ENCODE peak calls at places on chromosomes 16 and 17, in eight cellular contexts. Y is uterus; F is heart left ventricle; B is ascending aorta; V is prostate gland; M is right cardiac atrium; Z is GM23248; P is effector memory CD4-positive, alpha-beta T cell. O is an unnamed sample.

GRCh38 chr16:53714080-53715050 is 10.4 kb downstream of the FTO start:
- DNase-seq in F (no peak), Y (peak), V (no peak), M (peak), P (no peak), B (no peak), Z (peak), O (no peak)

GRCh38 chr17:78357177-78357586 is 2.7 kb downstream of the SOCS3 start:
- DNase-seq in P (no peak), M (peak), F (peak), V (no peak), B (peak), Y (peak), Z (peak), O (peak)

GRCh38 chr16:51497541-51498211 is 346.6 kb upstream of the SALL1 start:
- DNase-seq in M (no peak), P (no peak), Y (no peak), F (no peak), B (no peak), Z (peak), V (no peak), O (no peak)

GRCh38 chr17:59406808-59407381 is 75.4 kb downstream of the YPEL2 start:
- DNase-seq in V (no peak), F (no peak), P (no peak), M (no peak), Z (no peak), Y (no peak), B (no peak), O (no peak)

GRCh38 chr16:68668266-68668665 is 23.2 kb downstream of the CDH3 start:
- DNase-seq in B (no peak), P (no peak), V (no peak), F (no peak), M (no peak), Y (no peak), Z (peak), O (no peak)

GRCh38 chr16:51523400-51523799 is 372.3 kb upstream of the SALL1 start:
- DNase-seq in F (no peak), Z (peak), P (no peak), M (no peak), Y (no peak), B (no peak), V (no peak), O (no peak)

GRCh38 chr16:85777583-85778310 is 21.6 kb downstream of the EMC8 start:
- DNase-seq in M (no peak), F (no peak), P (no peak), Z (peak), B (no peak), V (peak), Y (no peak), O (no peak)

GRCh38 chr16:68574479-68574878 is 35.4 kb downstream of the ZFP90 start:
- DNase-seq in Z (no peak), Y (no peak), B (no peak), F (no peak), P (no peak), V (no peak), M (no peak), O (no peak)

GRCh38 chr17:72122336-72122667 is 1.5 kb downstream of the SOX9 start:
- DNase-seq in Y (no peak), B (no peak), F (no peak), P (no peak), V (no peak), M (no peak), Z (no peak), O (no peak)

GRCh38 chr17:48626470-48627241 is 498 bp upstream of the HOXB9 start:
- DNase-seq in V (no peak), Y (no peak), Z (peak), F (no peak), M (no peak), P (no peak), B (no peak), O (no peak)

GRCh38 chr17:50914510-50914849 is 48.3 kb upstream of the TOB1 start:
- DNase-seq in M (no peak), F (no peak), V (no peak), Z (no peak), B (no peak), P (no peak), Y (no peak), O (no peak)

GRCh38 chr17:32692179-32692578 is 184.7 kb downstream of the MYO1D start:
- DNase-seq in F (no peak), Y (no peak), P (no peak), Z (no peak), M (no peak), V (no peak), B (no peak), O (no peak)

GRCh38 chr17:72788950-72789585 is 303.4 kb downstream of the SLC39A11 start:
- DNase-seq in M (no peak), B (no peak), Y (no peak), V (no peak), F (no peak), P (no peak), Z (peak), O (no peak)

GRCh38 chr17:32590974-32591373 is 104.2 kb downstream of the CDK5R1 start:
- DNase-seq in F (no peak), Y (no peak), V (no peak), B (no peak), P (no peak), Z (no peak), M (no peak), O (no peak)

GRCh38 chr17:82230627-82231311 is 1.9 kb downstream of the SLC16A3 start:
- DNase-seq in B (peak), P (peak), F (peak), Y (peak), V (no peak), Z (peak), M (peak), O (peak)

GRCh38 chr16:79076039-79076767 is 524.3 kb downstream of the MAF start:
- DNase-seq in Y (no peak), M (no peak), F (no peak), Z (no peak), B (no peak), V (no peak), P (no peak), O (no peak)

GRCh38 chr16:79213214-79213613 is 387.3 kb downstream of the MAF start:
- DNase-seq in V (no peak), Y (no peak), B (no peak), F (no peak), P (no peak), M (no peak), Z (peak), O (no peak)

GRCh38 chr17:43900183-43900857 is 7.0 kb downstream of the MPP2 start:
- DNase-seq in B (peak), M (peak), V (peak), Z (peak), Y (peak), P (peak), F (peak), O (peak)

GRCh38 chr16:53285236-53285635 is 149.0 kb upstream of the RBL2 start:
- DNase-seq in F (no peak), P (no peak), B (no peak), M (no peak), V (no peak), Y (no peak), Z (no peak), O (no peak)

GRCh38 chr17:17510456-17511292 is 14.5 kb upstream of the RASD1 start:
- DNase-seq in F (no peak), Z (no peak), P (no peak), M (no peak), V (no peak), Y (no peak), B (no peak), O (no peak)

GRCh38 chr17:40540448-40540847 is 24.8 kb downstream of the CCR7 start:
- DNase-seq in M (no peak), P (peak), F (no peak), V (no peak), Z (no peak), Y (peak), B (no peak), O (no peak)

GRCh38 chr16:87447323-87447722 is 45.5 kb downstream of the ZCCHC14 start:
- DNase-seq in F (no peak), V (no peak), P (no peak), B (no peak), M (no peak), Y (no peak), Z (no peak), O (no peak)

GRCh38 chr16:25834101-25834500 is 142.3 kb downstream of the HS3ST4 start:
- DNase-seq in Z (no peak), Y (no peak), P (no peak), F (no peak), B (no peak), V (no peak), M (no peak), O (no peak)

GRCh38 chr16:67431077-67431804 is at the start of gene HSD11B2:
- DNase-seq in B (no peak), V (peak), F (peak), P (no peak), Z (peak), M (peak), Y (peak), O (no peak)

GRCh38 chr16:86567701-86568571 is 1.3 kb downstream of the FOXC2 start:
- DNase-seq in Z (peak), B (peak), P (no peak), M (no peak), V (no peak), Y (no peak), F (no peak), O (no peak)

GRCh38 chr16:27924411-27925118 is 138.9 kb downstream of the GSG1L start:
- DNase-seq in Z (no peak), M (no peak), Y (no peak), P (no peak), B (no peak), F (no peak), V (no peak), O (no peak)

GRCh38 chr17:74430706-74431567 is 951 bp upstream of the GPRC5C start:
- DNase-seq in B (peak), M (peak), Y (peak), V (peak), P (no peak), F (peak), Z (peak), O (peak)

GRCh38 chr16:21088646-21089538 is 61.8 kb downstream of the DNAH3 start:
- DNase-seq in Z (peak), B (no peak), V (no peak), M (no peak), Y (no peak), F (no peak), P (no peak), O (no peak)

GRCh38 chr17:14760212-14760611 is 459.3 kb downstream of the HS3ST3B1 start:
- DNase-seq in M (no peak), V (no peak), Z (no peak), P (no peak), F (no peak), Y (no peak), B (no peak), O (no peak)

GRCh38 chr17:73648543-73648820 is 4.2 kb upstream of the SDK2 start:
- DNase-seq in V (no peak), P (no peak), Y (no peak), F (no peak), Z (no peak), B (no peak), M (no peak), O (no peak)

GRCh38 chr16:30539000-30539964 is 4.6 kb upstream of the ZNF747 start:
- DNase-seq in V (no peak), Y (no peak), P (no peak), B (no peak), M (peak), Z (no peak), F (peak), O (peak)

GRCh38 chr16:53131363-53132071 is 76.7 kb downstream of the CHD9 start:
- DNase-seq in V (peak), B (peak), P (peak), F (peak), Z (peak), M (peak), Y (peak), O (peak)

GRCh38 chr17:79777166-79777843 is 643 bp upstream of the CBX2 start:
- DNase-seq in P (no peak), F (peak), V (no peak), Z (peak), B (no peak), Y (peak), M (peak), O (peak)

GRCh38 chr16:87368029-87368765 is 15.4 kb downstream of the FBXO31 start:
- DNase-seq in M (no peak), V (no peak), P (no peak), Z (no peak), F (no peak), Y (no peak), B (no peak), O (no peak)

GRCh38 chr17:58315281-58315711 is 13.3 kb downstream of the TSPOAP1 start:
- DNase-seq in M (no peak), V (no peak), P (no peak), B (peak), F (peak), Y (no peak), Z (no peak), O (no peak)

GRCh38 chr17:80847506-80848230 is 144.0 kb upstream of the CHMP6 start:
- DNase-seq in Z (no peak), M (no peak), V (no peak), P (peak), Y (no peak), F (no peak), B (peak), O (no peak)

GRCh38 chr17:65417406-65418221 is 143.8 kb downstream of the AXIN2 start:
- DNase-seq in Z (peak), P (no peak), M (no peak), B (no peak), Y (no peak), F (no peak), V (no peak), O (no peak)

GRCh38 chr17:73360961-73361761 is 49.4 kb upstream of the CDC42EP4 start:
- DNase-seq in M (no peak), V (no peak), B (no peak), Z (no peak), Y (no peak), F (no peak), P (no peak), O (no peak)

GRCh38 chr17:67992541-67993152 is 3.6 kb downstream of the C17orf58 start:
- DNase-seq in Y (no peak), B (no peak), Z (peak), V (peak), M (no peak), F (no peak), P (no peak), O (no peak)

GRCh38 chr17:66522591-66523272 is 220.3 kb downstream of the PRKCA start:
- DNase-seq in Y (peak), V (no peak), B (no peak), M (no peak), P (no peak), Z (peak), F (no peak), O (no peak)
- H3K27ac ChIP-seq in Y (peak), V (peak), B (no peak), M (no peak), P (no peak), Z (peak), F (no peak), O (no peak)

GRCh38 chr16:661184-661821 is 6.6 kb upstream of the RHOT2 start:
- DNase-seq in Y (no peak), V (no peak), F (no peak), Z (no peak), P (no peak), M (no peak), B (no peak), O (no peak)
- H3K4me3 ChIP-seq in Y (no peak), V (no peak), F (no peak), Z (no peak), P (no peak), M (no peak), B (peak), O (no peak)

DNA sequence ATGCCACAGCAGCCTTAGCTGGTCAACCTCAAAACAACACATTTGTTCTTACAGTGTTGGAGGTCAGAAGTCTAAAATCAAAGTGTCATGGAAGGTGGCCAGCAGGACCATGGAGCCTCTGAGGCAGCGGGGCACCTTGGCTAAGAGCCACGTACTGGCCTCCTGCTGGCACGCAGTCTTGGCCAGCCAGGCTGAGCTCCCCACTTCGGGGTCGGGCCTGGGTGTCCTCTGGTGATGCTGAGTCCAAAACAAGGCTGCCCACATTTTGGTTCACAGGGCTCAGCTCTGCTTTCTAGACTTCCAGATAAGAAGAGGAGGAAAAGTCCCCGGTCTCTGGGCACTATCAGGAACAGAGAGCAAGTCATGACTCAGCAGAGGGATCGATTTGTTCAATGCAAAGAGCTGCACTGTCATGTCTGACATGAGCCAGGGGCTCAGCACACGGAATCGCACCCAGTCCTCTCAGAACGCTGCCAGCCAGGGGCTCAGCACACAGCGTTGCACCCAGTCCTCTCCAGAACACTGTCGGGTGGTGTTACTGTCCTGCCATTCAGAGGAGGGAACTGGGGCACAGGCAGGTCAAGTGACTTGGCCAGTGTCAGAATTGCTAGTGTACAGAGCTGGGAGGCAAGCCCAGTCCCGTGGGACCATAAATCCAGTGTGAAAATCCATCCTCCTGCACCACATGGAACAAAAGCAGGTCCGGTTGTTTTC is 2.5 kb downstream of the LGALS9 start:
- DNase-seq in P (no peak), F (no peak), Y (peak), B (no peak), M (no peak), V (no peak), Z (no peak), O (no peak)
- H3K27ac ChIP-seq in P (no peak), F (peak), Y (peak), B (peak), M (peak), V (peak), Z (no peak), O (peak)

DNA sequence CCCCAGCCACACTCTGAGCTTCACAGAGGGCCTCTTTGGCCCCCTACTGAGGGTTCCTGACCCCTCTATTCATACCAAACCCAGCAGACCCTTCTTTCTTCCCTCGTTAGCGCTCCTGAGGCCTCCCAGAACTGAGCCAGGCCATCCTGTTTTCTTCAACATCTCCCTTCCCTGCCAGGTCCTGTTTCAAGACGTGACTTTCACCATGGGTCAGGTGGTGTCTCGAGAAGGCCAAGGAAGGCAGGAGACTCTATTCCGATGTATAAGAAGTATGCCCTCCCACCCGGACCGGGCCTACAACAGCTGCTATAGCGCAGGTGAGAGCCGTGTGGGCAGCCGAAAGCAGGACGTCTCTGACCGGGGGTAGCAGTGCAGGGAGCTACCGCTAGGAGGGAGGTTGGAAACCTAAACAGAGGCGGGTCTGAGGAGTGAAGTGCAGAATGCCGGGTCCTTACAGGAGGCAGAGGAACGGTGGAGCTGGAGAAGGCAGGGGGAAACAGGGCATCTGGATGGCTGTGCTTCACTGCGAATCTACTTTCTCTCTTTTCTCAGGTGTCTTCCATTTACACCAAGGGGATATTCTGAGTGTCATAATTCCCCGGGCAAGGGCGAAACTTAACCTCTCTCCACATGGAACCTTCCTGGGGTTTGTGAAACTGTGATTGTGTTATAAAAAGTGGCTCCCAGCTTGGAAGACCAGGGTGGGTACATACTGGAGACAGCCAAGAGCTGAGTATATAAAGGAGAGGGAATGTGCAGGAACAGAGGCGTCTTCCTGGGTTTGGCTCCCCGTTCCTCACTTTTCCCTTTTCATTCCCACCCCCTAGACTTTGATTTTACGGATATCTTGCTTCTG is 1.3 kb upstream of the SENP3 start:
- DNase-seq in Z (peak), P (no peak), F (no peak), M (peak), V (peak), Y (peak), B (peak), O (peak)
- H3K4me3 ChIP-seq in Z (peak), P (no peak), F (no peak), M (peak), V (peak), Y (peak), B (peak), O (peak)

DNA sequence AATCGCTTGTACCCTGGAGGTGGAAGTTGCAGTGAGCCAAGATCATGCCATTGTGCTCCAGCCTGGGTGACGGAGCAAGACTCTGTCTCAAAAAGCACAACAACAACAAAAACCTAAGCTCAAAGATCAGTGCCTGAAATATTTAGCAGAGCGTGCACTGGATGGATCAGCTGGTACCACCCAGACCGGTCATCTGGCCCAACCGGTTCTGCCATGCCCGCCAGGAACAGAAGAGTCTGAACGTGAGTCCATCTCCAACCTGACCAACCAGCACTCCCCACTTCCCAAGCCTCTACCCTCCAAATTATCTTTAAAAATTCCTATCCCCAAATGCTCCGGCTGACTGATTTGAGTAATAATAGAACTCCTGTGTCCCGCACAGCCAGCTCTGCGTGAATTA is 1.5 kb upstream of the UQCC4 start:
- DNase-seq in B (no peak), P (no peak), V (peak), Z (no peak), Y (no peak), M (no peak), F (no peak), O (no peak)
- H3K27ac ChIP-seq in B (peak), P (peak), V (peak), Z (peak), Y (peak), M (no peak), F (peak), O (no peak)